ENCODE peak calls at places on chromosomes 13 and 19, in ten cellular contexts. H is right lobe of liver, A is Caco-2, W is bronchial epithelial cell, X is left ventricle myocardium inferior, Y is uterus, B is cardiac muscle cell, U is thoracic aorta, V is astrocyte of the spinal cord, F is AG04450. C is an unnamed sample.

GRCh38 chr13:105616313-105617075 is 919.0 kb downstream of the EFNB2 start:
- DNase-seq in X (no peak), B (no peak), U (no peak), F (no peak), W (no peak), V (peak; percentile 33), H (no peak), A (no peak), Y (no peak), C (no peak)

GRCh38 chr19:13729859-13730258 is 34.5 kb upstream of the MRI1 start:
- DNase-seq in W (no peak), Y (no peak), B (no peak), U (no peak), F (no peak), A (no peak), H (no peak), X (no peak), V (peak; percentile 20), C (no peak)

GRCh38 chr13:40187836-40188591 is 478.4 kb downstream of the FOXO1 start:
- DNase-seq in X (no peak), H (no peak), A (no peak), W (no peak), B (no peak), Y (peak; percentile 27), F (no peak), U (no peak), V (peak; percentile 39), C (no peak)

GRCh38 chr13:22449251-22449650 is 731.5 kb upstream of the SGCG start:
- DNase-seq in Y (no peak), B (no peak), W (no peak), V (no peak), F (no peak), A (no peak), H (no peak), X (no peak), U (no peak), C (no peak)

GRCh38 chr13:112836940-112837339 is 132.1 kb upstream of the MCF2L start:
- DNase-seq in A (no peak), V (no peak), X (no peak), H (no peak), W (no peak), Y (no peak), B (no peak), U (no peak), F (no peak), C (no peak)

GRCh38 chr13:113630296-113630695 is 27.7 kb downstream of the ATP4B start:
- DNase-seq in H (peak; percentile 11), U (no peak), V (no peak), F (no peak), A (no peak), W (no peak), B (no peak), Y (no peak), X (peak; percentile 0), C (no peak)

GRCh38 chr13:112718318-112718717 is 28.5 kb downstream of the ATP11A start:
- DNase-seq in V (no peak), U (no peak), B (no peak), H (no peak), F (no peak), Y (no peak), A (no peak), W (no peak), X (no peak), C (no peak)

GRCh38 chr13:21020176-21020575 is 41.2 kb downstream of the LATS2 start:
- DNase-seq in Y (no peak), V (no peak), X (no peak), H (no peak), W (no peak), F (no peak), U (no peak), B (no peak), A (no peak), C (no peak)

GRCh38 chr19:32817252-32817912 is 52.2 kb downstream of the SLC7A9 start:
- DNase-seq in A (no peak), U (no peak), W (no peak), H (no peak), F (no peak), B (no peak), Y (no peak), X (no peak), V (no peak), C (no peak)

GRCh38 chr19:10502524-10503001 is 593 bp downstream of the KEAP1 start:
- DNase-seq in F (peak; percentile 38), B (peak; percentile 97), W (peak; percentile 47), Y (peak; percentile 92), A (peak; percentile 96), V (peak; percentile 89), H (peak; percentile 95), X (peak; percentile 95), U (peak; percentile 83), C (peak; percentile 71)

GRCh38 chr13:87331178-87331577 is 340.0 kb upstream of the SLITRK5 start:
- DNase-seq in U (no peak), V (peak; percentile 39), F (no peak), H (peak; percentile 74), A (peak; percentile 2), X (no peak), Y (no peak), B (no peak), W (peak; percentile 97), C (no peak)

GRCh38 chr13:30895773-30896172 is 10.3 kb upstream of the MEDAG start:
- DNase-seq in F (peak; percentile 71), A (peak; percentile 32), Y (peak; percentile 69), H (no peak), U (peak; percentile 64), W (peak; percentile 37), V (peak; percentile 87), B (peak; percentile 12), X (peak; percentile 52), C (no peak)

GRCh38 chr19:42555317-42555716 is 27.0 kb upstream of the CEACAM1 start:
- DNase-seq in F (no peak), X (no peak), W (no peak), Y (no peak), U (no peak), H (no peak), V (no peak), B (no peak), A (no peak), C (no peak)

GRCh38 chr19:2417881-2418406 is 9.4 kb downstream of the TIMM13 start:
- DNase-seq in B (no peak), V (no peak), A (no peak), H (no peak), Y (no peak), F (no peak), W (no peak), U (no peak), X (no peak), C (no peak)

GRCh38 chr19:35029737-35030256 is 473 bp upstream of the SCN1B start:
- DNase-seq in H (no peak), B (no peak), F (no peak), Y (no peak), U (no peak), W (no peak), X (no peak), A (no peak), V (peak; percentile 26), C (no peak)
- H3K4me3 ChIP-seq in H (peak overlapping the region; percentile 7), B (peak overlapping the region; percentile 57), F (peak overlapping the region; percentile 49), Y (peak overlapping the region; percentile 58), U (peak overlapping the region; percentile 82), W (peak overlapping the region; percentile 14), X (peak overlapping the region; percentile 69), A (peak overlapping the region; percentile 45), V (peak overlapping the region; percentile 25), C (no peak overlapping the region)

DNA sequence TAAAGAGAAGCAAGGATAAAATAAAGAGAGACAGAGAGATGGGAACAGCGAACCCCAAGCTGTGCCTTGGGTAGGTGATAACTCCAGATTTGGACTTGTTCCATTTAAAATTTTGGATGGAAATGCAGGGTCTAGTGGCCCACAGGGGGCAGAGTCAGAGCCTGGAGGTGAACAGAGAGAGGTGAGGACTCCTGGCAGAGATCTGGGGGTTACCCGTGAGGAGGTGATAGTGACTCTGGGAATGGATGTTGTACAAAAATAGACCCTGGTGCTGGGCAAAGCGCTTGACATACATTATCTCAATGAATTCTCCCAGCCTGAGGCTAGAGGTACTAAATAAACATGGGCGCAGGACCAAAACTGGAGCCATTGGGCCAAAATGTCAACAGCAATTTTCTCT is 14.3 kb upstream of the DHRS12 start:
- DNase-seq in W (no peak), A (no peak), Y (no peak), X (no peak), B (no peak), H (no peak), F (no peak), V (no peak), U (no peak), C (no peak)
- TF ChIP-seq CTCF in W (no peak), A (no peak), Y (no peak), X (peak; percentile 50), B (no peak), H (no peak), F (peak; percentile 8), V (no peak), U (no peak), C (peak; percentile 12)

DNA sequence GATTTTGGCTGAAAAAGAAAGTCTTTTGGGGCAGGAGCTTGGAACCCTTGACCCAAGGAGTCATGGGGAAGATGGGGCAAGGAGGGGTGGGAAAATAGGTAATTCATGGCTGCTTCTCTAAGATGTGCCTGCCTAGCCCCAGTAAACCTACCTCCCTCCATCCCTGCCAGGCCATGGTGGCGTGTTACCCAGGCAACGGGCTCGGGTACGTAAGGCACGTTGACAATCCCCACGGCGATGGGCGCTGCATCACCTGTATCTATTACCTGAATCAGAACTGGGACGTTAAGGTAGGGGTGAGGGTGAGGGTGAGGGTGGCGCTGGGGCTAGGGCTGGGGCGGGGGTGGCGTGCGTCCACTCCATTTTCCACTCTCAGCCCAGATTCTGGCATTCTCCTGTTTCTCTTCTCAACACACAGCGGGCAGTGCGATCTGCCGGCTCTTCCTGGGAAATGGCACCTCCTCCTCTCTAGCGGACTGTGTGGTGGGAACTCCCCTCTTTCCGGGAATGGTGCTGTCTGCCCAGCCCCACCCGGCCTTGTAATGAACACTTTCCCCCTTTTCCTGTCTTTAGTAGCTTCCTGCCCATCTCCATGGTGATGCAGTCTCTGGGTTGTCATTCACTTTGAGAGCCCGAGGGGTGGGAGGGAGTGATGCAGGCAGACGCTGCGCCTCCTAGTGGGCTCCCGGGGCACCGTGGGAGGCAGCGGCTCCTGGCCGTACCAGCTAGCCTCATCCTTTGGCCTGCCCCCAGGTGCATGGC is 7.6 kb downstream of the EGLN2 start:
- DNase-seq in W (peak; percentile 90), X (peak; percentile 77), A (peak; percentile 76), V (peak; percentile 96), F (peak; percentile 77), U (peak; percentile 71), Y (peak; percentile 84), H (peak; percentile 66), B (peak; percentile 77), C (no peak)
- H3K4me3 ChIP-seq in W (no peak overlapping the region), X (peak overlapping the region; percentile 49), A (no peak overlapping the region), V (peak overlapping the region; percentile 7), F (peak overlapping the region; percentile 35), U (no peak overlapping the region), Y (no peak overlapping the region), H (no peak overlapping the region), B (no peak overlapping the region), C (no peak overlapping the region)

DNA sequence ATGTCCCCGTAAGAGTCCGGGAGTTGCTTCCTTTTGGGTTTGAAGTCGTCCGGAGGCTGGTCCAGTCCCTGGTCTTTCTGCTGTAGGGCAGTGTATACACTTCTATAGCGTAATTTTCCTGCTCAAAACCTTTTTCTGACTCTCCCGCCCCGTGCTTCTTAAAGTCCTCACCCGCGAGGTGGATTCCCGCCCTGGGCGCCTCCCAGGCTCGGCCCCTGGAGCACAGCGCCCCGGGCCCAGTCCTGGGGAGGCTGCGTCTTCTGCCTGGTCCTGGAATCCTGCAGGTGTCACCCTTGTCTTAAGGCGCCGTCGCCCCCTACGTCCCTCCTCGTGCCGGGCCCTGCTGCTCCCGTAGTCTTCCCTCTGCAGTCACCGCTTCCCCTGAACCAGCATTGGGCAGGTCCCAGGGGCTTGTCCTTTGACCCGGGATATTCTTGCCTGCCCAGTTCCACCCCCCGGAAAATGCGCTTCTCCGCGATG is 34.4 kb upstream of the ZNF808 start:
- DNase-seq in V (no peak), X (peak; percentile 15), U (no peak), W (no peak), Y (no peak), A (no peak), H (no peak), F (no peak), B (peak; percentile 68), C (no peak)
- TF ChIP-seq CTCF in V (no peak), X (peak; percentile 39), U (no peak), W (no peak), Y (peak; percentile 16), A (no peak), H (no peak), F (no peak), B (no peak), C (no peak)

C was measured in GM12864.